ENCODE peak calls at places on chromosomes 13 and 19, in five cellular contexts. M is mesenchymal stem cell, G is neuronal stem cell, J is IMR-90, D is H9. O is an unnamed sample.

GRCh38 chr13:47708386-47708785 is 292.7 kb downstream of the SUCLA2 start:
- DNase-seq in M (peak), G (no peak), J (peak), D (no peak), O (no peak)

GRCh38 chr19:18160441-18160791 is 7.5 kb downstream of the PIK3R2 start:
- DNase-seq in M (no peak), G (no peak), J (no peak), D (no peak), O (no peak)

GRCh38 chr13:49740870-49741269 is 49.6 kb upstream of the EBPL start:
- DNase-seq in M (no peak), G (no peak), J (no peak), D (no peak), O (no peak)

GRCh38 chr19:18939922-18940775 is 868 bp downstream of the HOMER3 start:
- DNase-seq in M (peak), G (peak), J (peak), D (peak), O (no peak)

GRCh38 chr19:6067975-6068374 is 42.3 kb downstream of the RFX2 start:
- DNase-seq in M (no peak), G (no peak), J (no peak), D (no peak), O (no peak)

GRCh38 chr13:86692291-86692690 is 893.1 kb upstream of the SLITRK6 start:
- DNase-seq in M (no peak), G (no peak), J (no peak), D (no peak), O (no peak)

GRCh38 chr19:37926711-37927110 is 19.7 kb downstream of the SIPA1L3 start:
- DNase-seq in M (no peak), G (no peak), J (no peak), D (no peak), O (no peak)

GRCh38 chr19:39182174-39182505 is 14.6 kb upstream of the NCCRP1 start:
- DNase-seq in M (no peak), G (no peak), J (no peak), D (no peak), O (no peak)

GRCh38 chr13:85655040-85655439 is 144.2 kb downstream of the SLITRK6 start:
- DNase-seq in M (no peak), G (no peak), J (no peak), D (no peak), O (no peak)

GRCh38 chr19:35179830-35180229 is 25.3 kb downstream of the FXYD5 start:
- DNase-seq in M (no peak), G (no peak), J (no peak), D (peak), O (no peak)

GRCh38 chr19:20167020-20167644 is at the start of gene ZNF486:
- DNase-seq in M (peak), G (peak), J (peak), D (peak), O (peak)

GRCh38 chr13:51729853-51730553 is 74.0 kb downstream of the DHRS12 start:
- DNase-seq in M (peak), G (no peak), J (peak), D (no peak), O (peak)

GRCh38 chr13:95403349-95404140 is 102.3 kb upstream of the ABCC4 start:
- DNase-seq in M (peak), G (peak), J (no peak), D (peak), O (peak)

GRCh38 chr19:43651758-43652545 is 12.3 kb upstream of the CADM4 start:
- DNase-seq in M (peak), G (no peak), J (peak), D (peak), O (peak)

GRCh38 chr19:45468159-45468651 is 409 bp downstream of the FOSB start:
- DNase-seq in M (no peak), G (no peak), J (no peak), D (no peak), O (peak)

GRCh38 chr13:91399189-91400093 is 1.0 kb downstream of the GPC5 start:
- DNase-seq in M (no peak), G (no peak), J (no peak), D (no peak), O (no peak)

GRCh38 chr13:98228661-98229349 is 51.7 kb upstream of the RNF113B start:
- DNase-seq in M (peak), G (no peak), J (peak), D (no peak), O (no peak)

DNA sequence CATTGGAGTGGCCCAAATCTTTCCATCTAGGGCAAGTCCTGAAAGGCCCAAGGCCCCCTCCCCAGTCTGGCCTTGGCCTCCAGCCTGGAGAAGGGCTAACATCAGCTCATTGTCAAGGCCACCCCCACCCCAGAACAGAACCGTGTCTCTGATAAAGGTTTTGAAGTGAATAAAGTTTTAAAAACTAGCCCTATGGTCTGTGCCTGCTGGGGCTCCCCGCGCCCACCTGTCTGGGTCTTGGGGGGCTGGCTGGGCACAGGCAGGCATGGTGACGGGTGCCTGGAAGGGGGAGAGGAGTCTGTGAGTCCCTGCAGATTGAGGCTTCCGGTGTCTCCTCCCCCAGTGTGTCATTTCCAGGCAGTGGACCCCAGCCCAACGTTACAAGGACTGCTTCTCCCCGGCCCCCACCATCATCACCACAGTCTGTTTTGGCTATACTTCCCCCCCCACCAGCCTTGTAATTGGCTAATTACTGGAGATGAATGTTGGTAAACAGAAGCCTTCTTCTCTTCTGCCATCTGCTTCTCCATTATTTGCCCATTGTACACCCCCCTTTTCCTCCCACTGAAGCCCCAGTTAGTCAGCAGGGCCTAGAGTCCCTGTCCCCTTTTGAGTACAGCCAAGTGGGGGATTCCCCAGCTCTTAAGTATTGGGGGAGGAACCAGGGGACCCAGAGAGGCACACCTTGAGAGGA is 3.4 kb downstream of the GADD45GIP1 start:
- DNase-seq in M (no peak), G (no peak), J (no peak), D (no peak), O (no peak)
- H4K8ac ChIP-seq in M (no peak), G (no peak), J (peak), D (no peak), O (no peak)

GRCh38 chr13:96810104-96810503 is 184.2 kb downstream of the OXGR1 start:
- DNase-seq in M (no peak), G (no peak), J (no peak), D (no peak), O (no peak)

GRCh38 chr13:96809366-96810096 is 184.7 kb downstream of the OXGR1 start:
- DNase-seq in M (no peak), G (no peak), J (no peak), D (no peak), O (no peak)

GRCh38 chr13:96806750-96807149 is 187.5 kb downstream of the OXGR1 start:
- DNase-seq in M (no peak), G (no peak), J (no peak), D (no peak), O (no peak)

DNA sequence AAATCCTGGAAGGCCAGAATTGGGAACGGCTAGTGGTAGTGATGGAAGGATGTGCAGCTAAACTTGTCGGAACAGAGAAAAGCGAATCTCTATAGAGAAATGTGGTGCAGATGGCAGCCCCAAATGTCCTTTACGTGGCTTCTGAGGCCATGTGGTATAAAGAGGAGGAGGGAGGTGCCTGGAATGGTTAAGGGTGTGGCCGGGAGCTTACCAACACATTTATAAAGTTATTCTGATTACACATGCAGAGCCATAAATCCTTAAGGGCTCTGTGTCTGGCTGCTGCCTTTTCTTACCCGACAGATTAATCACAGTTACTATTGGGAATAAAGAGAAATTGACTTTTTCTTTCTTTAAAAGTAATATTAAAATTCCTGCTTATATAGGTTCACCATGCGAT is 190.1 kb downstream of the OXGR1 start:
- DNase-seq in M (no peak), G (no peak), J (no peak), D (no peak), O (no peak)
- H3K4me2 ChIP-seq in M (no peak), G (no peak), J (no peak), D (no peak), O (no peak)

DNA sequence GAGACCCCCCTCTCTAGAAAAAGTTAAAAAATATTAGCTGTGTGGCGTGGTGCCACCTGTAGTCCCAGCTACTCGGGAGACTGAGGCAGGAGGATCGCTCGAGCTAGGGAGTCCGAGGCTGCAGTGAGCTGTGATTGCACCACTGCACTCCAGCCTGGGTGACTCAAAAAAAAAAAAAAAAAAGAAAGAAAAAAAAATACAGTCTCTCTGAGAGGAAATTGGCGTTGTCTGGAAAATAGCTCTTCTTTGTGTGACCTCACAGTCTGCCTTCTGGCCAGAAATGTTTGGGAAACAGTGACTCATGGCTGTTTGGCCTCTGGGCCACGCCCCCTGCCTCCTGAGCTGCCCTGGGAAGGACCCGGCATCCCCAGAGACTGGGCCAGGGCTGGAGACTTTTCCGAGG is 10.7 kb downstream of the MARCHF2 start:
- DNase-seq in M (peak), G (peak), J (peak), D (peak), O (peak)
- H2BK5ac ChIP-seq in M (no peak), G (no peak), J (peak), D (no peak), O (no peak)

DNA sequence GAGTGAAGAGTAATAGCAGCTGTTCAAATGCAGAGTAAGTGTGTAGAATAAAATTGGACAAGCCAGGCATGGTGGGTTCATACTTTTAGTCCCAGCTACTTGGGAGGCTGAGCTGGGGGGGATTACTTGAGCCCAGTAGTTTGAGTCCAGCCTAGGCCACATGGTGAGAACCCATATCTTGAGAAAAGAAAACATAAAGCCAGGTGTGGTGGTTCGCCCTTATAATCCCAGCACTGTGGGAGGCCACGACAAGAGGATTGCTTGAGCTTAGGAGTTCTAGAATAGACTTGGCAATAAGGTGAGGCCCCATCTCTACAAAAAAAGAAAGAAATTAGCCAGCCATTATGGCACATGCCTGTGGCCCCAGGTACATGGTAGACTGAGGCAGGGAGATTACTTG is 1241.1 kb downstream of the UQCRFS1 start:
- DNase-seq in M (no peak), G (no peak), J (no peak), D (no peak), O (no peak)
- H4K8ac ChIP-seq in M (no peak), G (no peak), J (no peak), D (no peak), O (no peak)

GRCh38 chr19:10660346-10660745 is 6.2 kb downstream of the ILF3 start:
- DNase-seq in M (no peak), G (no peak), J (no peak), D (no peak), O (no peak)

GRCh38 chr19:10662384-10663251 is 8.5 kb downstream of the ILF3 start:
- DNase-seq in M (no peak), G (no peak), J (peak), D (no peak), O (no peak)

GRCh38 chr19:10667867-10668266 is 13.7 kb downstream of the ILF3 start:
- DNase-seq in M (no peak), G (no peak), J (no peak), D (no peak), O (no peak)

DNA sequence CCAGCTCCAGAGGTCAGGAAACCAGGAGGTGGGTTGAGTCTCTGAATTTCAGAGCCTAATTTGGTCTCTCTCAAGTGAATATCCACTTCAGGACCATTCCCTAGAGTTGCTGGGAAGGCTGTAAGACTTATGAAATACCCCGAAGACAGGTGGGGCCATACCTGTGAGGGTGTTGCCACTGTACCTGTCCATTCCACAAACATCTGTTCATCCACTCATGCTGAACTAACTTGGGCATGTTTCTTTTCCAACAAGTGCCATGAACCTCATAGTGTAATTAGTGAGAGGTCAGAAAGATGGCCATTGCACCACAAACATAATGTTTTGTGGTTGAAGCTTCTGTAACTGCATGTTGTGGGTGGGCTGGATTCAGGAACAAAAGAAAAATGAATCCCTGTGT is 7.8 kb downstream of the ILF3 start:
- DNase-seq in M (no peak), G (no peak), J (no peak), D (no peak), O (no peak)
- H3K4me2 ChIP-seq in M (no peak), G (no peak), J (no peak), D (no peak), O (no peak)

GRCh38 chr13:23554000-23554399 is 16.2 kb upstream of the TNFRSF19 start:
- DNase-seq in M (no peak), G (no peak), J (peak), D (no peak), O (no peak)
- H2BK5ac ChIP-seq in M (no peak), G (no peak), J (no peak), D (no peak), O (no peak)

DNA sequence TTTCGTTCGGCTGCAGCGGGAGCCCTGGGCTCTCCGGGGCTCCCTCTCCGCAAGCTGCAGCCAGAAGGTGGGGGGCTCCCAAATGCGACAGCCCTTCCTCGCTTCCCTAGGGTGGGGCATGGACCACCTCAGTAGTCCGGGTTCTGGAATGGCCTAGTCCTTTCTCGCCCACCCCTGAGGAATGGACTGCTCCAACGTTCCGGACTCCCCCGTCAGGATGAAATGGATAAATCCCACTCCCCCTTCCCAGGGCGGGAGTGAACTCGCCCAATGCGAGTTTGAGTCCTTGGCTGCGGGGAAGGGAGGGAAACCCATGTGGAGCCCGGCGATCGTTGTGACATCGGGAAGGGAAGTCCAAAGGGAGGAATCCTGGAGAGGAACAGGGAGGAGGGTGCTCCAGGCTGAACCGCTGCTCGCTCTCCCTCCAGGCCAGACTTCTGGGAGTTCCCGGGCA is 5.5 kb downstream of the HRC start:
- DNase-seq in M (peak), G (peak), J (peak), D (peak), O (peak)
- H4K8ac ChIP-seq in M (peak), G (no peak), J (no peak), D (no peak), O (no peak)

DNA sequence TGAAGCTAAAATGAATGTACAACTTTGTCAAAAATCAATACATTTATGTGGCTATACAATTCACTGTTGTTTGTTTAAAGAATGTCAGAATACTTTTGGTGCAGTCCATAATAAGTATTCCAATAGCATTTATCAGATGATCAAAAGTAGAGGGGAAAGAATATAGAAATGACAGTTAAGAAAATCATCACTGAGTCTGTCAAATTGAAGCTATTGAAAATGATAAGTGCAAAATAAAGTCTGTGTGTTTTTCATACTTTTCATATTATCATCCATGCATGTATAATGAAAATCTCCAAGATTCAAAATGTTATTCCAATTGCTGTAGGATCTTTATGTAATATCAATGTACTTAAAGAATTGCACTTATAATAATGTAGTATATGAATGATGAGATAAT is 93.3 kb upstream of the ATXN8OS start:
- DNase-seq in M (no peak), G (no peak), J (no peak), D (no peak), O (no peak)
- H3K4me2 ChIP-seq in M (no peak), G (no peak), J (no peak), D (no peak), O (no peak)

GRCh38 chr13:30866692-30867669 is 39.1 kb upstream of the MEDAG start:
- DNase-seq in M (peak), G (no peak), J (no peak), D (no peak), O (no peak)
- H2BK5ac ChIP-seq in M (no peak), G (no peak), J (peak), D (no peak), O (no peak)

O was measured in mesendoderm.